ENCODE peak calls at places on chromosomes 3 and 15, in six cellular contexts. One of them, this sample, is unnamed.
A peak's percentile ranks its signal among the peaks of the same experiment; 100 is the strongest.

GRCh38 chr3:138434276-138434874 is at the start of gene ESYT3:
- DNase-seq in breast epithelium: peak; percentile 62
- DNase-seq in K562: no peak
- DNase-seq in endothelial cell of umbilical vein: peak; percentile 29
- DNase-seq in H1: peak; percentile 86
- DNase-seq in stomach: peak; percentile 90
- DNase-seq in this sample: peak; percentile 78

GRCh38 chr3:197484204-197484901 is 71.4 kb downstream of the BDH1 start:
- DNase-seq in breast epithelium: no peak
- DNase-seq in H1: no peak
- DNase-seq in K562: no peak
- DNase-seq in stomach: no peak
- DNase-seq in endothelial cell of umbilical vein: no peak
- DNase-seq in this sample: no peak

GRCh38 chr3:42688016-42688415 is 2.7 kb downstream of the KLHL40 start:
- DNase-seq in K562: no peak
- DNase-seq in H1: no peak
- DNase-seq in endothelial cell of umbilical vein: no peak
- DNase-seq in stomach: no peak
- DNase-seq in breast epithelium: no peak
- DNase-seq in this sample: no peak

GRCh38 chr3:133869601-133870000 is 26.1 kb downstream of the RAB6B start:
- DNase-seq in stomach: no peak
- DNase-seq in endothelial cell of umbilical vein: no peak
- DNase-seq in breast epithelium: no peak
- DNase-seq in H1: no peak
- DNase-seq in K562: no peak
- DNase-seq in this sample: no peak

GRCh38 chr15:60444289-60444912 is 34.5 kb downstream of the ICE2 start:
- DNase-seq in stomach: no peak
- DNase-seq in H1: no peak
- DNase-seq in breast epithelium: no peak
- DNase-seq in K562: no peak
- DNase-seq in endothelial cell of umbilical vein: peak; percentile 35
- DNase-seq in this sample: no peak

GRCh38 chr15:99123706-99124451 is 19.0 kb downstream of the SYNM start:
- DNase-seq in endothelial cell of umbilical vein: peak; percentile 95
- DNase-seq in breast epithelium: peak; percentile 75
- DNase-seq in H1: no peak
- DNase-seq in stomach: peak; percentile 78
- DNase-seq in K562: no peak
- DNase-seq in this sample: peak; percentile 77

GRCh38 chr3:194310060-194310481 is 41.1 kb downstream of the CPN2 start:
- DNase-seq in endothelial cell of umbilical vein: no peak
- DNase-seq in stomach: no peak
- DNase-seq in breast epithelium: no peak
- DNase-seq in K562: no peak
- DNase-seq in H1: no peak
- DNase-seq in this sample: no peak

GRCh38 chr3:139230391-139230790 is 113.4 kb upstream of the MRPS22 start:
- DNase-seq in breast epithelium: no peak
- DNase-seq in endothelial cell of umbilical vein: no peak
- DNase-seq in H1: no peak
- DNase-seq in K562: no peak
- DNase-seq in stomach: no peak
- DNase-seq in this sample: no peak

GRCh38 chr15:36888018-36888992 is 212.0 kb downstream of the MEIS2 start:
- DNase-seq in breast epithelium: no peak
- DNase-seq in H1: peak; percentile 66
- DNase-seq in endothelial cell of umbilical vein: no peak
- DNase-seq in stomach: no peak
- DNase-seq in K562: no peak
- DNase-seq in this sample: no peak

GRCh38 chr3:73399106-73399505 is 225.6 kb downstream of the PDZRN3 start:
- DNase-seq in K562: no peak
- DNase-seq in stomach: no peak
- DNase-seq in H1: no peak
- DNase-seq in breast epithelium: no peak
- DNase-seq in endothelial cell of umbilical vein: no peak
- DNase-seq in this sample: no peak

GRCh38 chr3:140821493-140821892 is 120.1 kb upstream of the SLC25A36 start:
- DNase-seq in H1: no peak
- DNase-seq in K562: no peak
- DNase-seq in stomach: no peak
- DNase-seq in breast epithelium: no peak
- DNase-seq in endothelial cell of umbilical vein: no peak
- DNase-seq in this sample: no peak

GRCh38 chr3:36461588-36461987 is 81.3 kb downstream of the STAC start:
- DNase-seq in breast epithelium: no peak
- DNase-seq in H1: no peak
- DNase-seq in endothelial cell of umbilical vein: no peak
- DNase-seq in K562: no peak
- DNase-seq in stomach: no peak
- DNase-seq in this sample: no peak

GRCh38 chr15:60520041-60520824 is 41.3 kb upstream of the ICE2 start:
- DNase-seq in endothelial cell of umbilical vein: no peak
- DNase-seq in stomach: no peak
- DNase-seq in H1: no peak
- DNase-seq in breast epithelium: no peak
- DNase-seq in K562: no peak
- DNase-seq in this sample: no peak

GRCh38 chr3:111785034-111785433 is 74.0 kb upstream of the PHLDB2 start:
- DNase-seq in breast epithelium: no peak
- DNase-seq in K562: no peak
- DNase-seq in endothelial cell of umbilical vein: no peak
- DNase-seq in stomach: no peak
- DNase-seq in H1: no peak
- DNase-seq in this sample: no peak

GRCh38 chr3:111979689-111980025 is 831 bp downstream of the ABHD10 start:
- DNase-seq in K562: no peak
- DNase-seq in breast epithelium: no peak
- DNase-seq in endothelial cell of umbilical vein: no peak
- DNase-seq in stomach: no peak
- DNase-seq in H1: no peak
- DNase-seq in this sample: no peak

GRCh38 chr15:67072951-67073350 is 7.5 kb downstream of the SMAD3 start:
- DNase-seq in H1: no peak
- DNase-seq in endothelial cell of umbilical vein: no peak
- DNase-seq in breast epithelium: no peak
- DNase-seq in K562: no peak
- DNase-seq in stomach: no peak
- DNase-seq in this sample: no peak

GRCh38 chr3:61452536-61452991 is 108.8 kb upstream of the PTPRG start:
- DNase-seq in stomach: no peak
- DNase-seq in endothelial cell of umbilical vein: no peak
- DNase-seq in K562: no peak
- DNase-seq in H1: no peak
- DNase-seq in breast epithelium: no peak
- DNase-seq in this sample: no peak

GRCh38 chr3:136711277-136711676 is 40.9 kb downstream of the STAG1 start:
- DNase-seq in H1: no peak
- DNase-seq in stomach: no peak
- DNase-seq in endothelial cell of umbilical vein: no peak
- DNase-seq in K562: no peak
- DNase-seq in breast epithelium: no peak
- DNase-seq in this sample: no peak

GRCh38 chr3:128503751-128504532 is 10.9 kb upstream of the GATA2 start:
- DNase-seq in K562: no peak
- DNase-seq in endothelial cell of umbilical vein: no peak
- DNase-seq in breast epithelium: no peak
- DNase-seq in stomach: no peak
- DNase-seq in H1: no peak
- DNase-seq in this sample: no peak

GRCh38 chr3:32500880-32501784 is 1.5 kb downstream of the CMTM6 start:
- DNase-seq in endothelial cell of umbilical vein: no peak
- DNase-seq in H1: no peak
- DNase-seq in K562: peak; percentile 39
- DNase-seq in breast epithelium: no peak
- DNase-seq in stomach: no peak
- DNase-seq in this sample: no peak

DNA sequence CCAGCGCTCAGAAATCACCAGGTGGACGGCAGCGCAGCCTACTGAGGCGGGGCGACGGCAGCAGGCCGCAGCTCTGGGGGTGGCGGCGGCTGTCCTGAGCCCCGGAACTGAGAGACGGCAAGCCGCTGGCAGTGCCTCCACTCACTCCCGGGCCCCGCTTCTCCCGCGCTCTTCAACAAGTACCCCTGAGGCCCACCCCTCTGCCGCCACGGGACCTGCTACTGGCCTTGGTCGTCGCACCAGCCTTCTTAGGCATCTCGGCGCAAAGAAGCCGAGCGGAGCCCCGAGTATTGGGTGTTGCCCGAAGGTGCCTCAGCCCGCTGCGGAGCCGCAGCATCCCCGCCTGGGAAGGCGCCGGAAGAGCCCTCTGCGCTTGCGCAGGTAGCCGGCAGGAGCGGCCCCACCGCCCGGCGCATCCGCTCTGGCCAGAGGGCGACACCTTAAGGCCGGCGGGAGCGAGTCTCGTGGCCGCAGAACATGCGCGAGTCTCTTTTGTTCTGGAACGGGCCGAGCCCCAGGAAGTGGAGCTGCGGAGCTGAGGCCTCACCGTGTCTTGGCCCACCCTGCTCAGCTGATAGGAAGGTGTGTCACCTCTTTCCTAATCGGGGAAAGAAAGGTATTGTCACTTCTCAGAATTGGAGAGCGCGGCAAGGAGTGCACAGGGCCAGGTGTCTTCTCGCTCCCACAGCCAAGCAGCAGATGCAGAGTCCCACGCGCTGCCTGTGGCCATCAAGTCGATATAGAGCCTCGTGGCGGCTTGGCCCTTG is at the start of gene C15orf40:
- DNase-seq in breast epithelium: peak; percentile 89
- DNase-seq in endothelial cell of umbilical vein: peak; percentile 89
- DNase-seq in H1: peak; percentile 85
- DNase-seq in K562: peak; percentile 95
- DNase-seq in stomach: peak; percentile 93
- DNase-seq in this sample: peak; percentile 92
- TF ChIP-seq CTCF in breast epithelium: no peak
- TF ChIP-seq CTCF in endothelial cell of umbilical vein: peak; percentile 57
- TF ChIP-seq CTCF in H1: peak; percentile 79
- TF ChIP-seq CTCF in K562: peak; percentile 85
- TF ChIP-seq CTCF in stomach: peak; percentile 62
- TF ChIP-seq CTCF in this sample: peak; percentile 66

GRCh38 chr15:96142498-96142897 is 188.0 kb upstream of the NR2F2 start:
- DNase-seq in endothelial cell of umbilical vein: no peak
- DNase-seq in breast epithelium: no peak
- DNase-seq in H1: no peak
- DNase-seq in stomach: no peak
- DNase-seq in K562: no peak
- DNase-seq in this sample: no peak

GRCh38 chr15:96144734-96145133 is 185.8 kb upstream of the NR2F2 start:
- DNase-seq in endothelial cell of umbilical vein: no peak
- DNase-seq in K562: no peak
- DNase-seq in stomach: no peak
- DNase-seq in breast epithelium: no peak
- DNase-seq in H1: no peak
- DNase-seq in this sample: no peak

GRCh38 chr15:96150277-96150676 is 180.2 kb upstream of the NR2F2 start:
- DNase-seq in breast epithelium: no peak
- DNase-seq in K562: no peak
- DNase-seq in endothelial cell of umbilical vein: no peak
- DNase-seq in stomach: no peak
- DNase-seq in H1: no peak
- DNase-seq in this sample: no peak

GRCh38 chr15:96147267-96147666 is 183.2 kb upstream of the NR2F2 start:
- DNase-seq in H1: no peak
- DNase-seq in stomach: no peak
- DNase-seq in endothelial cell of umbilical vein: no peak
- DNase-seq in K562: no peak
- DNase-seq in breast epithelium: no peak
- DNase-seq in this sample: no peak

DNA sequence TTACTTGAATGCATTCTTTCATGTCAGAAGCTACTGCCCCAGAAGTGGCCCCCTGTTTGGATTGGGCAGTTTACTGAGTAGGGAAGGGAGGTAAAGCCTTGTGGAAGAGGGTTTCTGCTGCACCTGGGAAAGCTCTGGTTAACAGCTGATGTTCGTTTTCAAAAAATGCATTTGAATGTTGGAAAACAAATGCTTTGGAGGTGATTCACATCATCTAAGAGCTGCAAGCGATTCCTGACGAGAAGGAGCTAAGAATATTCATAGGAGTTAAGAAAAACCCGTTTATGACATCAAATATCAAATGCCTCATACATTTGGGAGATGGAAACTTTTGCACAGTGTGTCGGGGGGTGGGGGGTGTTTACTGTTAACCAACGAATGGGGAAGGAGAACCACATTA is 183.8 kb upstream of the NR2F2 start:
- DNase-seq in stomach: no peak
- DNase-seq in H1: no peak
- DNase-seq in breast epithelium: no peak
- DNase-seq in K562: no peak
- DNase-seq in endothelial cell of umbilical vein: no peak
- DNase-seq in this sample: no peak
- TF ChIP-seq POLR2AphosphoS5 in stomach: no peak
- TF ChIP-seq POLR2AphosphoS5 in H1: no peak
- TF ChIP-seq POLR2AphosphoS5 in breast epithelium: no peak
- TF ChIP-seq POLR2AphosphoS5 in K562: no peak
- TF ChIP-seq POLR2AphosphoS5 in endothelial cell of umbilical vein: no peak
- TF ChIP-seq POLR2AphosphoS5 in this sample: no peak

GRCh38 chr3:59713971-59714370 is 664.1 kb upstream of the CFAP20DC start:
- DNase-seq in breast epithelium: no peak
- DNase-seq in endothelial cell of umbilical vein: no peak
- DNase-seq in stomach: no peak
- DNase-seq in K562: no peak
- DNase-seq in H1: no peak
- DNase-seq in this sample: no peak

GRCh38 chr3:59717679-59718205 is 667.9 kb upstream of the CFAP20DC start:
- DNase-seq in K562: no peak
- DNase-seq in H1: no peak
- DNase-seq in breast epithelium: no peak
- DNase-seq in endothelial cell of umbilical vein: no peak
- DNase-seq in stomach: no peak
- DNase-seq in this sample: no peak
- TF ChIP-seq CTCF in K562: no peak
- TF ChIP-seq CTCF in H1: no peak
- TF ChIP-seq CTCF in breast epithelium: no peak
- TF ChIP-seq CTCF in endothelial cell of umbilical vein: no peak
- TF ChIP-seq CTCF in stomach: no peak
- TF ChIP-seq CTCF in this sample: no peak

GRCh38 chr15:70856884-70857546 is 3.1 kb upstream of the LARP6 start:
- DNase-seq in stomach: peak; percentile 68
- DNase-seq in endothelial cell of umbilical vein: peak; percentile 99
- DNase-seq in K562: no peak
- DNase-seq in H1: no peak
- DNase-seq in breast epithelium: no peak
- DNase-seq in this sample: peak; percentile 47

GRCh38 chr15:70857547-70858265 is 3.7 kb upstream of the LARP6 start:
- DNase-seq in K562: no peak
- DNase-seq in breast epithelium: no peak
- DNase-seq in H1: no peak
- DNase-seq in stomach: no peak
- DNase-seq in endothelial cell of umbilical vein: no peak
- DNase-seq in this sample: no peak

GRCh38 chr15:70855764-70856163 is 1.8 kb upstream of the LARP6 start:
- DNase-seq in K562: no peak
- DNase-seq in breast epithelium: no peak
- DNase-seq in H1: no peak
- DNase-seq in stomach: no peak
- DNase-seq in endothelial cell of umbilical vein: no peak
- DNase-seq in this sample: no peak

GRCh38 chr15:70854669-70854976 is 666 bp upstream of the LARP6 start:
- DNase-seq in stomach: no peak
- DNase-seq in K562: no peak
- DNase-seq in endothelial cell of umbilical vein: peak; percentile 36
- DNase-seq in H1: no peak
- DNase-seq in breast epithelium: no peak
- DNase-seq in this sample: no peak

GRCh38 chr15:70856177-70856883 is 2.4 kb upstream of the LARP6 start:
- DNase-seq in K562: no peak
- DNase-seq in stomach: no peak
- DNase-seq in breast epithelium: no peak
- DNase-seq in endothelial cell of umbilical vein: no peak
- DNase-seq in H1: no peak
- DNase-seq in this sample: no peak
- TF ChIP-seq POLR2AphosphoS5 in K562: no peak
- TF ChIP-seq POLR2AphosphoS5 in stomach: no peak
- TF ChIP-seq POLR2AphosphoS5 in breast epithelium: no peak
- TF ChIP-seq POLR2AphosphoS5 in endothelial cell of umbilical vein: no peak
- TF ChIP-seq POLR2AphosphoS5 in H1: no peak
- TF ChIP-seq POLR2AphosphoS5 in this sample: no peak

This sample was measured in transverse colon.